ENCODE peak calls at places on chromosomes 2 and 18, in nine cellular contexts. One of them, this sample, is unnamed.

GRCh38 chr18:14974088-14974487 is 226.1 kb downstream of the ANKRD30B start:
- DNase-seq in NCI-H2081: no peak
- DNase-seq in NCI-H1694: no peak
- DNase-seq in fibroblast of the conjunctiva: no peak
- DNase-seq in T-cell: no peak
- DNase-seq in lower lobe of right lung: no peak
- DNase-seq in caudate nucleus: no peak
- DNase-seq in DMS 273 treated with DMSO at 0.1 percent for 48 hours: no peak
- DNase-seq in psoas muscle: no peak
- DNase-seq in this sample: no peak

GRCh38 chr2:232348936-232349335 is 29.6 kb upstream of the ALPP start:
- DNase-seq in NCI-H2081: no peak
- DNase-seq in NCI-H1694: no peak
- DNase-seq in fibroblast of the conjunctiva: no peak
- DNase-seq in T-cell: no peak
- DNase-seq in lower lobe of right lung: peak
- DNase-seq in caudate nucleus: no peak
- DNase-seq in DMS 273 treated with DMSO at 0.1 percent for 48 hours: no peak
- DNase-seq in psoas muscle: peak
- DNase-seq in this sample: no peak

GRCh38 chr2:154700142-154700541 is 1.6 kb downstream of the KCNJ3 start:
- DNase-seq in NCI-H2081: peak
- DNase-seq in NCI-H1694: peak
- DNase-seq in fibroblast of the conjunctiva: no peak
- DNase-seq in T-cell: no peak
- DNase-seq in lower lobe of right lung: no peak
- DNase-seq in caudate nucleus: no peak
- DNase-seq in DMS 273 treated with DMSO at 0.1 percent for 48 hours: peak
- DNase-seq in psoas muscle: no peak
- DNase-seq in this sample: no peak

GRCh38 chr18:46849007-46849406 is 68.3 kb downstream of the PIAS2 start:
- DNase-seq in NCI-H2081: no peak
- DNase-seq in NCI-H1694: no peak
- DNase-seq in fibroblast of the conjunctiva: no peak
- DNase-seq in T-cell: no peak
- DNase-seq in lower lobe of right lung: no peak
- DNase-seq in caudate nucleus: no peak
- DNase-seq in DMS 273 treated with DMSO at 0.1 percent for 48 hours: no peak
- DNase-seq in psoas muscle: no peak
- DNase-seq in this sample: no peak

GRCh38 chr2:172836386-172837200 is 100.9 kb downstream of the RAPGEF4 start:
- DNase-seq in NCI-H2081: peak
- DNase-seq in NCI-H1694: no peak
- DNase-seq in fibroblast of the conjunctiva: no peak
- DNase-seq in T-cell: no peak
- DNase-seq in lower lobe of right lung: no peak
- DNase-seq in caudate nucleus: no peak
- DNase-seq in DMS 273 treated with DMSO at 0.1 percent for 48 hours: no peak
- DNase-seq in psoas muscle: no peak
- DNase-seq in this sample: peak

GRCh38 chr2:187299122-187299906 is 148.7 kb downstream of the CALCRL start:
- DNase-seq in NCI-H2081: no peak
- DNase-seq in NCI-H1694: no peak
- DNase-seq in fibroblast of the conjunctiva: peak
- DNase-seq in T-cell: no peak
- DNase-seq in lower lobe of right lung: no peak
- DNase-seq in caudate nucleus: no peak
- DNase-seq in DMS 273 treated with DMSO at 0.1 percent for 48 hours: no peak
- DNase-seq in psoas muscle: no peak
- DNase-seq in this sample: no peak

GRCh38 chr2:217981084-217981730 is 21.6 kb downstream of the TNS1 start:
- DNase-seq in NCI-H2081: peak
- DNase-seq in NCI-H1694: no peak
- DNase-seq in fibroblast of the conjunctiva: no peak
- DNase-seq in T-cell: no peak
- DNase-seq in lower lobe of right lung: no peak
- DNase-seq in caudate nucleus: no peak
- DNase-seq in DMS 273 treated with DMSO at 0.1 percent for 48 hours: no peak
- DNase-seq in psoas muscle: no peak
- DNase-seq in this sample: no peak

GRCh38 chr2:218229239-218229638 is 12.2 kb downstream of the ARPC2 start:
- DNase-seq in NCI-H2081: no peak
- DNase-seq in NCI-H1694: no peak
- DNase-seq in fibroblast of the conjunctiva: peak
- DNase-seq in T-cell: peak
- DNase-seq in lower lobe of right lung: no peak
- DNase-seq in caudate nucleus: no peak
- DNase-seq in DMS 273 treated with DMSO at 0.1 percent for 48 hours: no peak
- DNase-seq in psoas muscle: no peak
- DNase-seq in this sample: peak

GRCh38 chr2:149732730-149733290 is 145.2 kb upstream of the MMADHC start:
- DNase-seq in NCI-H2081: no peak
- DNase-seq in NCI-H1694: no peak
- DNase-seq in fibroblast of the conjunctiva: no peak
- DNase-seq in T-cell: no peak
- DNase-seq in lower lobe of right lung: no peak
- DNase-seq in caudate nucleus: no peak
- DNase-seq in DMS 273 treated with DMSO at 0.1 percent for 48 hours: no peak
- DNase-seq in psoas muscle: no peak
- DNase-seq in this sample: no peak

GRCh38 chr2:85242321-85242720 is 85.5 kb downstream of the TGOLN2 start:
- DNase-seq in NCI-H2081: no peak
- DNase-seq in NCI-H1694: no peak
- DNase-seq in fibroblast of the conjunctiva: no peak
- DNase-seq in T-cell: no peak
- DNase-seq in lower lobe of right lung: no peak
- DNase-seq in caudate nucleus: no peak
- DNase-seq in DMS 273 treated with DMSO at 0.1 percent for 48 hours: no peak
- DNase-seq in psoas muscle: no peak
- DNase-seq in this sample: no peak

GRCh38 chr2:31028415-31028814 is 109.8 kb downstream of the GALNT14 start:
- DNase-seq in NCI-H2081: no peak
- DNase-seq in NCI-H1694: no peak
- DNase-seq in fibroblast of the conjunctiva: no peak
- DNase-seq in T-cell: no peak
- DNase-seq in lower lobe of right lung: no peak
- DNase-seq in caudate nucleus: no peak
- DNase-seq in DMS 273 treated with DMSO at 0.1 percent for 48 hours: no peak
- DNase-seq in psoas muscle: no peak
- DNase-seq in this sample: no peak

GRCh38 chr18:63138469-63139340 is 180.9 kb downstream of the BCL2 start:
- DNase-seq in NCI-H2081: no peak
- DNase-seq in NCI-H1694: no peak
- DNase-seq in fibroblast of the conjunctiva: no peak
- DNase-seq in T-cell: no peak
- DNase-seq in lower lobe of right lung: no peak
- DNase-seq in caudate nucleus: no peak
- DNase-seq in DMS 273 treated with DMSO at 0.1 percent for 48 hours: no peak
- DNase-seq in psoas muscle: peak
- DNase-seq in this sample: no peak

GRCh38 chr2:25481381-25482310 is 139.9 kb upstream of the DNMT3A start:
- DNase-seq in NCI-H2081: no peak
- DNase-seq in NCI-H1694: no peak
- DNase-seq in fibroblast of the conjunctiva: no peak
- DNase-seq in T-cell: no peak
- DNase-seq in lower lobe of right lung: no peak
- DNase-seq in caudate nucleus: no peak
- DNase-seq in DMS 273 treated with DMSO at 0.1 percent for 48 hours: no peak
- DNase-seq in psoas muscle: no peak
- DNase-seq in this sample: no peak

GRCh38 chr2:33186937-33187336 is 240.2 kb downstream of the LTBP1 start:
- DNase-seq in NCI-H2081: no peak
- DNase-seq in NCI-H1694: no peak
- DNase-seq in fibroblast of the conjunctiva: no peak
- DNase-seq in T-cell: no peak
- DNase-seq in lower lobe of right lung: no peak
- DNase-seq in caudate nucleus: no peak
- DNase-seq in DMS 273 treated with DMSO at 0.1 percent for 48 hours: no peak
- DNase-seq in psoas muscle: no peak
- DNase-seq in this sample: no peak

GRCh38 chr2:60215295-60215990 is 338.0 kb downstream of the BCL11A start:
- DNase-seq in NCI-H2081: peak
- DNase-seq in NCI-H1694: peak
- DNase-seq in fibroblast of the conjunctiva: no peak
- DNase-seq in T-cell: no peak
- DNase-seq in lower lobe of right lung: no peak
- DNase-seq in caudate nucleus: no peak
- DNase-seq in DMS 273 treated with DMSO at 0.1 percent for 48 hours: no peak
- DNase-seq in psoas muscle: no peak
- DNase-seq in this sample: no peak

GRCh38 chr2:176638167-176639015 is 369.1 kb downstream of the MTX2 start:
- DNase-seq in NCI-H2081: peak
- DNase-seq in NCI-H1694: peak
- DNase-seq in fibroblast of the conjunctiva: no peak
- DNase-seq in T-cell: peak
- DNase-seq in lower lobe of right lung: peak
- DNase-seq in caudate nucleus: no peak
- DNase-seq in DMS 273 treated with DMSO at 0.1 percent for 48 hours: peak
- DNase-seq in psoas muscle: peak
- DNase-seq in this sample: no peak

GRCh38 chr2:150188177-150188576 is 299.3 kb downstream of the RND3 start:
- DNase-seq in NCI-H2081: no peak
- DNase-seq in NCI-H1694: no peak
- DNase-seq in fibroblast of the conjunctiva: no peak
- DNase-seq in T-cell: no peak
- DNase-seq in lower lobe of right lung: no peak
- DNase-seq in caudate nucleus: no peak
- DNase-seq in DMS 273 treated with DMSO at 0.1 percent for 48 hours: no peak
- DNase-seq in psoas muscle: no peak
- DNase-seq in this sample: no peak

GRCh38 chr2:227759411-227760113 is 13.9 kb downstream of the SCYGR8 start:
- DNase-seq in NCI-H2081: no peak
- DNase-seq in NCI-H1694: no peak
- DNase-seq in fibroblast of the conjunctiva: no peak
- DNase-seq in T-cell: no peak
- DNase-seq in lower lobe of right lung: no peak
- DNase-seq in caudate nucleus: no peak
- DNase-seq in DMS 273 treated with DMSO at 0.1 percent for 48 hours: no peak
- DNase-seq in psoas muscle: no peak
- DNase-seq in this sample: no peak

GRCh38 chr2:235493775-235494715 is at the start of gene AGAP1:
- DNase-seq in NCI-H2081: peak
- DNase-seq in NCI-H1694: peak
- DNase-seq in fibroblast of the conjunctiva: peak
- DNase-seq in T-cell: peak
- DNase-seq in lower lobe of right lung: peak
- DNase-seq in caudate nucleus: peak
- DNase-seq in DMS 273 treated with DMSO at 0.1 percent for 48 hours: peak
- DNase-seq in psoas muscle: peak
- DNase-seq in this sample: no peak

GRCh38 chr2:167689444-167689843 is 558.0 kb downstream of the STK39 start:
- DNase-seq in NCI-H2081: no peak
- DNase-seq in NCI-H1694: no peak
- DNase-seq in fibroblast of the conjunctiva: no peak
- DNase-seq in T-cell: no peak
- DNase-seq in lower lobe of right lung: no peak
- DNase-seq in caudate nucleus: no peak
- DNase-seq in DMS 273 treated with DMSO at 0.1 percent for 48 hours: no peak
- DNase-seq in psoas muscle: no peak
- DNase-seq in this sample: no peak

GRCh38 chr2:121211689-121212151 is 73.3 kb downstream of the TFCP2L1 start:
- DNase-seq in NCI-H2081: no peak
- DNase-seq in NCI-H1694: no peak
- DNase-seq in fibroblast of the conjunctiva: no peak
- DNase-seq in T-cell: no peak
- DNase-seq in lower lobe of right lung: peak
- DNase-seq in caudate nucleus: no peak
- DNase-seq in DMS 273 treated with DMSO at 0.1 percent for 48 hours: no peak
- DNase-seq in psoas muscle: peak
- DNase-seq in this sample: no peak

GRCh38 chr2:42756150-42756549 is 7.8 kb downstream of the OXER1 start:
- DNase-seq in NCI-H2081: no peak
- DNase-seq in NCI-H1694: no peak
- DNase-seq in fibroblast of the conjunctiva: no peak
- DNase-seq in T-cell: no peak
- DNase-seq in lower lobe of right lung: no peak
- DNase-seq in caudate nucleus: no peak
- DNase-seq in DMS 273 treated with DMSO at 0.1 percent for 48 hours: no peak
- DNase-seq in psoas muscle: no peak
- DNase-seq in this sample: no peak

GRCh38 chr2:176324862-176325261 is 55.6 kb downstream of the MTX2 start:
- DNase-seq in NCI-H2081: no peak
- DNase-seq in NCI-H1694: no peak
- DNase-seq in fibroblast of the conjunctiva: no peak
- DNase-seq in T-cell: no peak
- DNase-seq in lower lobe of right lung: no peak
- DNase-seq in caudate nucleus: no peak
- DNase-seq in DMS 273 treated with DMSO at 0.1 percent for 48 hours: no peak
- DNase-seq in psoas muscle: no peak
- DNase-seq in this sample: no peak

GRCh38 chr2:163756588-163756987 is 20.8 kb upstream of the FIGN start:
- DNase-seq in NCI-H2081: no peak
- DNase-seq in NCI-H1694: no peak
- DNase-seq in fibroblast of the conjunctiva: no peak
- DNase-seq in T-cell: no peak
- DNase-seq in lower lobe of right lung: no peak
- DNase-seq in caudate nucleus: no peak
- DNase-seq in DMS 273 treated with DMSO at 0.1 percent for 48 hours: no peak
- DNase-seq in psoas muscle: no peak
- DNase-seq in this sample: no peak

GRCh38 chr2:43376523-43377198 is 150.3 kb upstream of the ZFP36L2 start:
- DNase-seq in NCI-H2081: no peak
- DNase-seq in NCI-H1694: no peak
- DNase-seq in fibroblast of the conjunctiva: no peak
- DNase-seq in T-cell: no peak
- DNase-seq in lower lobe of right lung: no peak
- DNase-seq in caudate nucleus: no peak
- DNase-seq in DMS 273 treated with DMSO at 0.1 percent for 48 hours: no peak
- DNase-seq in psoas muscle: no peak
- DNase-seq in this sample: no peak

GRCh38 chr2:10305715-10306114 is 3.0 kb downstream of the HPCAL1 start:
- DNase-seq in NCI-H2081: no peak
- DNase-seq in NCI-H1694: no peak
- DNase-seq in fibroblast of the conjunctiva: no peak
- DNase-seq in T-cell: peak
- DNase-seq in lower lobe of right lung: no peak
- DNase-seq in caudate nucleus: no peak
- DNase-seq in DMS 273 treated with DMSO at 0.1 percent for 48 hours: no peak
- DNase-seq in psoas muscle: no peak
- DNase-seq in this sample: no peak

GRCh38 chr2:102789349-102790085 is 27.7 kb downstream of the TMEM182 start:
- DNase-seq in NCI-H2081: no peak
- DNase-seq in NCI-H1694: peak
- DNase-seq in fibroblast of the conjunctiva: no peak
- DNase-seq in T-cell: no peak
- DNase-seq in lower lobe of right lung: no peak
- DNase-seq in caudate nucleus: no peak
- DNase-seq in DMS 273 treated with DMSO at 0.1 percent for 48 hours: peak
- DNase-seq in psoas muscle: no peak
- DNase-seq in this sample: no peak

GRCh38 chr18:1057367-1057766 is 152.7 kb downstream of the ADCYAP1 start:
- DNase-seq in NCI-H2081: no peak
- DNase-seq in NCI-H1694: no peak
- DNase-seq in fibroblast of the conjunctiva: no peak
- DNase-seq in T-cell: no peak
- DNase-seq in lower lobe of right lung: no peak
- DNase-seq in caudate nucleus: no peak
- DNase-seq in DMS 273 treated with DMSO at 0.1 percent for 48 hours: no peak
- DNase-seq in psoas muscle: no peak
- DNase-seq in this sample: no peak

GRCh38 chr18:59848002-59848401 is 51.8 kb upstream of the PMAIP1 start:
- DNase-seq in NCI-H2081: no peak
- DNase-seq in NCI-H1694: no peak
- DNase-seq in fibroblast of the conjunctiva: no peak
- DNase-seq in T-cell: no peak
- DNase-seq in lower lobe of right lung: no peak
- DNase-seq in caudate nucleus: no peak
- DNase-seq in DMS 273 treated with DMSO at 0.1 percent for 48 hours: no peak
- DNase-seq in psoas muscle: no peak
- DNase-seq in this sample: no peak

GRCh38 chr2:233758849-233759248 is 1.2 kb upstream of the UGT1A1 start:
- DNase-seq in NCI-H2081: no peak
- DNase-seq in NCI-H1694: no peak
- DNase-seq in fibroblast of the conjunctiva: no peak
- DNase-seq in T-cell: no peak
- DNase-seq in lower lobe of right lung: no peak
- DNase-seq in caudate nucleus: no peak
- DNase-seq in DMS 273 treated with DMSO at 0.1 percent for 48 hours: no peak
- DNase-seq in psoas muscle: no peak
- DNase-seq in this sample: no peak

GRCh38 chr2:111659361-111660281 is 224.4 kb downstream of the ANAPC1 start:
- DNase-seq in NCI-H2081: no peak
- DNase-seq in NCI-H1694: no peak
- DNase-seq in fibroblast of the conjunctiva: peak
- DNase-seq in T-cell: no peak
- DNase-seq in lower lobe of right lung: peak
- DNase-seq in caudate nucleus: no peak
- DNase-seq in DMS 273 treated with DMSO at 0.1 percent for 48 hours: no peak
- DNase-seq in psoas muscle: peak
- DNase-seq in this sample: no peak